ENCODE peak calls at places on chromosomes 2 and 18, in seven cellular contexts. V is kidney; B is IMR-90; E is fibroblast of villous mesenchyme; W is DMS153; Z is stimulated activated CD4-positive, alpha-beta T cell treated with anti-CD3 and anti-CD28 coated beads, TNF-alpha, amount 100 ng/mL, for 1 hour; F is GM23248. K is an unnamed sample.

GRCh38 chr2:115290478-115290877 is 848.0 kb downstream of the DPP10 start:
- DNase-seq in W (no peak), Z (no peak), E (no peak), F (no peak), V (no peak), B (no peak), K (no peak)

GRCh38 chr2:223260681-223261080 is 208.7 kb downstream of the KCNE4 start:
- DNase-seq in F (peak), W (no peak), V (no peak), B (peak), E (no peak), Z (no peak), K (no peak)

GRCh38 chr2:10400568-10400977 is 47.6 kb downstream of the ODC1 start:
- DNase-seq in Z (no peak), B (no peak), V (no peak), E (no peak), W (no peak), F (no peak), K (no peak)

GRCh38 chr2:85792783-85793441 is 39.1 kb downstream of the ATOH8 start:
- DNase-seq in F (peak), B (peak), V (peak), W (no peak), Z (no peak), E (peak), K (no peak)

GRCh38 chr18:36729197-36729596 is 99.6 kb downstream of the TPGS2 start:
- DNase-seq in F (no peak), Z (no peak), E (no peak), B (no peak), V (no peak), W (no peak), K (no peak)

GRCh38 chr2:202171246-202171833 is 67.1 kb downstream of the SUMO1 start:
- DNase-seq in W (no peak), Z (no peak), B (no peak), V (no peak), E (no peak), F (peak), K (no peak)

GRCh38 chr18:26888259-26888658 is 22.8 kb upstream of the AQP4 start:
- DNase-seq in V (no peak), B (no peak), E (no peak), Z (no peak), W (no peak), F (no peak), K (no peak)

GRCh38 chr2:159091981-159092380 is 123.5 kb downstream of the TANC1 start:
- DNase-seq in E (peak), V (no peak), Z (no peak), F (peak), W (peak), B (no peak), K (no peak)

GRCh38 chr2:96734899-96735585 is 4.8 kb downstream of the LMAN2L start:
- DNase-seq in B (peak), E (peak), Z (no peak), F (no peak), W (no peak), V (no peak), K (no peak)

GRCh38 chr2:231710751-231711676 is 2.7 kb downstream of the PTMA start:
- DNase-seq in Z (peak), V (peak), W (no peak), F (peak), E (peak), B (no peak), K (no peak)

GRCh38 chr18:28189400-28190239 is 12.7 kb upstream of the CDH2 start:
- DNase-seq in B (peak), Z (no peak), E (peak), W (no peak), F (peak), V (no peak), K (no peak)

GRCh38 chr18:4252840-4253239 is 202.3 kb downstream of the DLGAP1 start:
- DNase-seq in Z (no peak), B (no peak), W (no peak), F (no peak), E (no peak), V (no peak), K (no peak)

GRCh38 chr2:28449489-28450395 is 46.1 kb upstream of the PLB1 start:
- DNase-seq in Z (peak), V (no peak), E (peak), W (no peak), B (peak), F (peak), K (no peak)

GRCh38 chr2:2328847-2329246 is 2.2 kb downstream of the MYT1L start:
- DNase-seq in F (peak), V (no peak), E (no peak), B (no peak), Z (no peak), W (peak), K (no peak)

K was measured in HuH-7.5.